ENCODE peak calls at places on chromosomes 7 and 10, in four cellular contexts. One of them, this sample, is unnamed.

GRCh38 chr7:4612939-4613841 is 68.9 kb upstream of the FOXK1 start:
- DNase-seq in GM13976: no peak
- DNase-seq in activated T-cell treated with anti-CD3 and anti-CD28 coated beads for 1 hour: no peak
- DNase-seq in T-helper 9 cell: no peak
- DNase-seq in this sample: no peak

GRCh38 chr7:46879783-46880182 is 702.1 kb downstream of the TNS3 start:
- DNase-seq in T-helper 9 cell: no peak
- DNase-seq in activated T-cell treated with anti-CD3 and anti-CD28 coated beads for 1 hour: no peak
- DNase-seq in GM13976: no peak
- DNase-seq in this sample: no peak

GRCh38 chr10:26435852-26436251 is 2.3 kb upstream of the APBB1IP start:
- DNase-seq in GM13976: no peak
- DNase-seq in activated T-cell treated with anti-CD3 and anti-CD28 coated beads for 1 hour: no peak
- DNase-seq in T-helper 9 cell: no peak
- DNase-seq in this sample: no peak

GRCh38 chr10:74332398-74332797 is 181.4 kb downstream of the ADK start:
- DNase-seq in activated T-cell treated with anti-CD3 and anti-CD28 coated beads for 1 hour: no peak
- DNase-seq in GM13976: no peak
- DNase-seq in T-helper 9 cell: no peak
- DNase-seq in this sample: no peak

GRCh38 chr7:31336202-31337035 is 4.1 kb downstream of the NEUROD6 start:
- DNase-seq in activated T-cell treated with anti-CD3 and anti-CD28 coated beads for 1 hour: no peak
- DNase-seq in GM13976: peak
- DNase-seq in T-helper 9 cell: no peak
- DNase-seq in this sample: no peak

GRCh38 chr10:30817541-30817940 is 188.0 kb upstream of the LYZL2 start:
- DNase-seq in activated T-cell treated with anti-CD3 and anti-CD28 coated beads for 1 hour: no peak
- DNase-seq in T-helper 9 cell: no peak
- DNase-seq in GM13976: no peak
- DNase-seq in this sample: no peak

GRCh38 chr10:113030453-113030852 is 80.4 kb downstream of the TCF7L2 start:
- DNase-seq in GM13976: no peak
- DNase-seq in activated T-cell treated with anti-CD3 and anti-CD28 coated beads for 1 hour: no peak
- DNase-seq in T-helper 9 cell: no peak
- DNase-seq in this sample: no peak

GRCh38 chr7:18824157-18824556 is 293.3 kb downstream of the TWIST1 start:
- DNase-seq in GM13976: no peak
- DNase-seq in activated T-cell treated with anti-CD3 and anti-CD28 coated beads for 1 hour: no peak
- DNase-seq in T-helper 9 cell: no peak
- DNase-seq in this sample: no peak

GRCh38 chr10:107966817-107967216 is 802.3 kb upstream of the SORCS1 start:
- DNase-seq in GM13976: no peak
- DNase-seq in activated T-cell treated with anti-CD3 and anti-CD28 coated beads for 1 hour: no peak
- DNase-seq in T-helper 9 cell: no peak
- DNase-seq in this sample: no peak

This sample was measured in GM10248.